ENCODE peak calls at places on chromosomes 11 and 22, in ten cellular contexts. P is astrocyte of the cerebellum, J is cardiac fibroblast, B is fibroblast of pulmonary artery, M is HFF-Myc, W is RWPE1, X is foreskin fibroblast, I is astrocyte, Y is fibroblast of lung, R is BE2C. F is an unnamed sample.

GRCh38 chr11:61671527-61671926 is 8.7 kb upstream of the DAGLA start:
- DNase-seq in X (peak), W (no peak), R (no peak), P (no peak), Y (no peak), I (no peak), B (no peak), J (no peak), M (no peak), F (no peak)

GRCh38 chr11:86812981-86813380 is 12.6 kb downstream of the PRSS23 start:
- DNase-seq in P (no peak), I (no peak), M (no peak), J (no peak), X (no peak), W (no peak), Y (no peak), R (no peak), B (no peak), F (no peak)

GRCh38 chr11:62850911-62851806 is 11.8 kb upstream of the WDR74 start:
- DNase-seq in X (peak), J (no peak), P (no peak), W (no peak), R (peak), I (no peak), Y (no peak), B (no peak), M (no peak), F (no peak)

GRCh38 chr11:68841718-68842426 is at the start of gene CPT1A:
- DNase-seq in Y (peak), W (peak), I (peak), X (peak), J (peak), M (no peak), B (peak), P (no peak), R (peak), F (peak)

GRCh38 chr11:131957891-131958290 is 587.5 kb downstream of the NTM start:
- DNase-seq in X (no peak), M (peak), W (no peak), I (no peak), Y (no peak), B (no peak), R (no peak), P (no peak), J (no peak), F (no peak)

GRCh38 chr11:17015639-17016125 is 1.5 kb upstream of the PLEKHA7 start:
- DNase-seq in J (peak), X (peak), B (no peak), W (no peak), I (no peak), R (no peak), P (no peak), M (peak), Y (peak), F (no peak)

GRCh38 chr11:43515090-43515489 is 156.4 kb downstream of the TTC17 start:
- DNase-seq in M (no peak), B (no peak), J (no peak), W (no peak), X (no peak), R (peak), Y (no peak), P (no peak), I (no peak), F (no peak)

GRCh38 chr11:124783002-124783401 is 17.2 kb downstream of the MSANTD2 start:
- DNase-seq in I (no peak), B (no peak), Y (no peak), W (no peak), J (no peak), R (no peak), M (no peak), P (no peak), X (no peak), F (no peak)

GRCh38 chr22:30705710-30706651 is 11.3 kb downstream of the OSBP2 start:
- DNase-seq in X (peak), B (no peak), W (no peak), J (peak), R (no peak), Y (peak), P (peak), M (peak), I (peak), F (no peak)

GRCh38 chr11:65560555-65561418 is 2.6 kb upstream of the LTBP3 start:
- DNase-seq in B (peak), P (no peak), R (peak), W (no peak), J (peak), Y (peak), M (no peak), I (peak), X (peak), F (no peak)

GRCh38 chr11:73734996-73735395 is 25.9 kb downstream of the RAB6A start:
- DNase-seq in W (no peak), R (no peak), X (no peak), Y (peak), P (no peak), J (peak), I (peak), M (no peak), B (peak), F (no peak)

GRCh38 chr11:43918662-43919061 is 23.8 kb upstream of the C11orf96 start:
- DNase-seq in B (no peak), M (no peak), P (no peak), W (no peak), R (no peak), X (no peak), Y (no peak), J (no peak), I (no peak), F (no peak)

GRCh38 chr22:36781656-36782627 is 6.0 kb upstream of the IFT27 start:
- DNase-seq in I (peak), P (peak), B (peak), R (peak), J (peak), M (peak), X (peak), Y (peak), W (peak), F (peak)

GRCh38 chr11:103682318-103683184 is 353.9 kb upstream of the DDI1 start:
- DNase-seq in Y (peak), X (peak), J (peak), P (peak), R (peak), B (peak), I (peak), M (peak), W (peak), F (peak)

GRCh38 chr11:77093987-77094840 is 8.4 kb upstream of the OMP start:
- DNase-seq in M (no peak), Y (no peak), P (no peak), R (peak), I (no peak), J (no peak), B (no peak), X (no peak), W (no peak), F (no peak)

GRCh38 chr22:41862530-41863266 is 29.8 kb downstream of the SREBF2 start:
- DNase-seq in R (peak), P (no peak), I (peak), W (no peak), J (no peak), X (peak), B (no peak), Y (peak), M (no peak), F (no peak)

GRCh38 chr11:19080579-19080993 is 20.1 kb upstream of the MRGPRX2 start:
- DNase-seq in B (peak), Y (peak), J (peak), I (peak), R (no peak), M (no peak), P (peak), W (peak), X (peak), F (no peak)

GRCh38 chr11:122721964-122722266 is 66.4 kb downstream of the UBASH3B start:
- DNase-seq in W (peak), B (peak), P (no peak), X (peak), R (no peak), Y (peak), M (peak), J (peak), I (no peak), F (no peak)

DNA sequence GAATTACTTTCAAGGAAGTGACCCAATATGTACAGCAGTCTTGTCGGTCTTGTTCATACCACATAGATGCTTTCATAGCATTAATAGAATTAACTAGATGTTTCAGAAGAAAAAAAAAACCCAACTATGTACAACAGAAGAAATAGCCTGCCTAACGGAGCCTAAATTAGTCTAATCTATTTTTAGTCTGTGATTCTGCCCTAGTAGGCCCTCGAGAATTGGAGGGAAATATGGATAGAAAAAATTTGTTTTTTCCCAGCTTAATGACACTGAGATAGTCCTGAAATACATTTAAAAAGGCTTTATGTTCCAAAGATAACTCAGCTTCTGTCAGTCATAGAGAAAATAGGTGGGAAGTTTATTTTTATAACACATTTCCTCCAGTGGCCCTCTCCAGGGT is 17.1 kb upstream of the TRPC6 start:
- DNase-seq in Y (no peak), I (no peak), R (no peak), W (no peak), X (no peak), B (no peak), M (no peak), J (no peak), P (no peak), F (no peak)
- TF ChIP-seq CTCF in Y (no peak), I (no peak), R (no peak), W (no peak), X (no peak), B (no peak), M (no peak), J (no peak), P (no peak), F (no peak)

GRCh38 chr11:127018683-127019279 is 18.2 kb upstream of the KIRREL3 start:
- DNase-seq in W (no peak), B (no peak), P (no peak), Y (no peak), I (no peak), X (no peak), M (no peak), J (peak), R (no peak), F (no peak)

GRCh38 chr11:127013550-127013949 is 13.0 kb upstream of the KIRREL3 start:
- DNase-seq in P (no peak), J (no peak), M (no peak), W (no peak), Y (no peak), I (no peak), X (no peak), B (no peak), R (no peak), F (no peak)

DNA sequence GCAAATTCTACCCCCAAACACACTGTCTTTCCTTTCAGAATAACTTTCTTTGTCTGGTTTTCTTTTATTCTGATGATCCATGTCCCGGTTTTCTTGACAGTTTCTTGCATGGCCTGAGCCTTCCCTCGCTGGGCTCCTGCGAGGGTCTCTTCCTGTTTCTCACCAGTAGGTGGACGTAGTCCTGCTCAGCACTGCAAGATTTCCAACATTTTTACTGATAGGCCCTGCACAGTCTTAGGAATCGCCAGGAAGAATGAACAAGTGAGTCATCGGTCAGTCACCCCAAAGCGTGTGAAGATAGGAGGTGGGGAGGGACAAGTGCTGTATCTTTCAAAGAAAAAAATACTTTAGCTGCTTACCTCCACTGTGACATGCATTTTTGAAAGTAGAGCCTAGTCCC is 16.9 kb upstream of the KIRREL3 start:
- DNase-seq in X (peak), M (peak), I (peak), W (peak), P (peak), R (no peak), B (peak), J (peak), Y (peak), F (no peak)
- TF ChIP-seq CTCF in X (peak), M (peak), I (peak), W (no peak), P (peak), R (peak), B (peak), J (peak), Y (peak), F (peak)

GRCh38 chr22:23858484-23858815 is 775 bp downstream of the SLC2A11 start:
- DNase-seq in Y (no peak), P (no peak), M (no peak), I (no peak), B (no peak), W (no peak), R (no peak), X (no peak), J (no peak), F (no peak)
- TF ChIP-seq CTCF in Y (no peak), P (no peak), M (no peak), I (no peak), B (no peak), W (peak), R (no peak), X (no peak), J (no peak), F (no peak)

DNA sequence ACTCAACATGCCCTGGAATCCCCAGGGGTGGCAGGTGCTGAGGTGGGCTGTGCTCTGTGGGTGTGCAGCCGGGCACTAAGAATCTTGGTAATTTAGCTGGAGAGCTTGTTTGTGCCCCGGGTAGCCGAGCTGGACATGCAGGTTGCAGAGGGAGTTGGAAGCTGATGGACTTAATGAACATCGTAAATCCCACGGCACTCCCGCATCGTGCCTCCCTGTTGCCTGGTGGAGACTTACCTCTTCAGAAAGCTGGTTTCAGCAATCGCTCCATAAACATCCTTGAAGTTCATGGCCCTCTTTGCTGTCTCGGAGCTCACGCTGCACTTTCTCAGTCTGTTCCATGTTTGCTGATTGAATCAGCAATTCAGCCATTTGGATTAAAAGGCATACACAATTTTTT is 29.9 kb downstream of the RPS6KA4 start:
- DNase-seq in M (no peak), R (no peak), X (no peak), W (no peak), P (no peak), B (no peak), Y (no peak), I (no peak), J (no peak), F (no peak)
- TF ChIP-seq CTCF in M (no peak), R (no peak), X (no peak), W (no peak), P (no peak), B (no peak), Y (no peak), I (no peak), J (no peak), F (no peak)

DNA sequence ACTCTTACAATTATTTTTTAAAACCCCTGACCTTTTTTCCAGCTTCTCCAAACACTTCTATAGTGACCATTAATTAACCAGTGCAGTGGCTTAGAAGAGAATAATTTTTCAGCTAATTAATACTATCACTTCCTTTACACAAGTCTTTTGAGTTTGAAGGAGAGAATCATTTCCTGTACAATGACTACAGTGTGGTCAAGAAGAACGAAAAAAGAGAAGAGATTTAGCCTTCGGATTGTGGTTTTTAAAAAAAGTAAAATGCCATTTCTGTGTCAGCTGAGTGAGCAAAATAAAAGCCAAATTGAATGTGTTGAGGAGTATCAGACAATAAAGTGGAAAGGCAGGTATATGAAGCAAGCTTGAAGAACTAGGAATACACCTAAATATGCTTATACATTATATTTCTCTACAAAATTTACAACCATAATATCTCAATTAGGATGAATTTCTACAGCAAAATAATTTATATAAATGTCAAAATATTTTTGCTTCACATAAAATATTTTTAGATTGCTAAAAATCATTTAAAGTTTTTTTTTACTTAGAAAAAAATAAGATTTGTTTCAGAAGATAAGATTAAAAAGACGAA is 1155.2 kb upstream of the CNTN5 start:
- DNase-seq in X (no peak), J (no peak), M (no peak), P (no peak), R (no peak), I (no peak), B (no peak), W (no peak), Y (no peak), F (no peak)
- TF ChIP-seq CTCF in X (no peak), J (no peak), M (no peak), P (no peak), R (no peak), I (no peak), B (no peak), W (no peak), Y (no peak), F (no peak)

DNA sequence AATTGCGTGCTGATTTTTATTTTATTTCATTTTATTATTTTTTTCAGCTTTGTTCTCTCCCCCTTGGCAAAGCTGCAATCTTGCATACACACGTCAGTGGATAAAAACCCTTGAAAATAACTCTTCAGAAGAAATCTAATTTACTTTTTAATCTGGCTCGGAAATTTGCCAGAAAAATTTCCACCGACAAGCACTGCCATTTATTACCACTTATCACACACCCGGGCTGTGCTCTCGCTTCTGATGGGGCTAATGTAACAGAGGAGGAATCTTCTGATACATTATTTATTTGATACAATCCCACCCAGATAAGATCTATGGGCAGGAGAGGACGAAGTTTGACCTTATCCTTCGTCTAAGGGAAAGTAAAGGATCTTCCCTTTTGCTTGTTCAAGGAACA is 238.1 kb downstream of the NXPE2 start:
- DNase-seq in R (peak), I (no peak), M (no peak), X (no peak), B (no peak), Y (no peak), J (no peak), W (no peak), P (no peak), F (no peak)
- TF ChIP-seq CTCF in R (no peak), I (no peak), M (no peak), X (no peak), B (no peak), Y (no peak), J (no peak), W (no peak), P (no peak), F (no peak)

GRCh38 chr11:102318469-102318868 is 1.2 kb downstream of the BIRC3 start:
- DNase-seq in W (no peak), J (no peak), R (no peak), I (no peak), P (no peak), Y (peak), M (no peak), B (no peak), X (peak), F (no peak)

GRCh38 chr11:102316505-102316904 is 779 bp upstream of the BIRC3 start:
- DNase-seq in J (no peak), P (no peak), R (no peak), W (no peak), X (no peak), Y (no peak), I (no peak), B (no peak), M (no peak), F (no peak)

GRCh38 chr11:102319544-102319943 is 2.3 kb downstream of the BIRC3 start:
- DNase-seq in Y (no peak), R (no peak), P (no peak), W (no peak), M (no peak), I (no peak), B (no peak), X (no peak), J (no peak), F (no peak)

GRCh38 chr11:102317768-102318103 is 452 bp downstream of the BIRC3 start:
- DNase-seq in B (no peak), J (no peak), Y (no peak), M (no peak), P (no peak), R (no peak), I (no peak), X (no peak), W (no peak), F (no peak)

DNA sequence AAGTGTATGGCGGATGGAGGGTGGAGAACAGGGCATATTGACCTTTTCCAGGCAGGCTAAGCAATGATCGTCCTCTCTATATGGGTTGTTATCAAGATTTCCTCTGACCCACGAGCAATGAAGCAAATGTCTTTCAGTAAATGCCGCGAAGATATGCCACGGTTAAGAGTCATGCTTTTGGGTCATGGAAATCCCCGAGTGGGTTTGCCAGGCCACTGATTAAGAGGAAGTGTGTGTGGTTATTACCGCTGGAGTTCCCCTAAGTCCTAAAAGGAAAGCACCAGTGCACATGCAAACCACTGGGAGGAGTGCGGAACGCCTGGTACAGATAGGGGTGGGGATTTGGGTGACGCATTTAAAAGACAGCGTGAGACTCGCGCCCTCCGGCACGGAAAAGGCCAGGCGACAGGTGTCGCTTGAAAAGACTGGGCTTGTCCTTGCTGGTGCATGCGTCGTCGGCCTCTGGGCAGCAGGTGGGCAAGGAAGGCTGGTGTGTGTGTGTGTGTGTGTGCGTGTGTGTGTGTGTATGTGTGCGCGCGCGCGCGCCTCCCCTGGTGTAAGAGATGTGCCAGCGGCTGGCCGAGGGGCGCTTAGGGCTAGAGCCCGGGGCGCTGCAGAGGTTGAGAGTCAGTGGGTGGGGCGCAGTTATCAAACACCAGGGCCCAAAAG is at the start of gene BIRC3:
- DNase-seq in I (peak), Y (peak), J (peak), M (peak), W (peak), B (peak), X (peak), P (peak), R (peak), F (peak)
- TF ChIP-seq CTCF in I (no peak), Y (peak), J (peak), M (no peak), W (peak), B (peak), X (peak), P (peak), R (peak), F (peak)

DNA sequence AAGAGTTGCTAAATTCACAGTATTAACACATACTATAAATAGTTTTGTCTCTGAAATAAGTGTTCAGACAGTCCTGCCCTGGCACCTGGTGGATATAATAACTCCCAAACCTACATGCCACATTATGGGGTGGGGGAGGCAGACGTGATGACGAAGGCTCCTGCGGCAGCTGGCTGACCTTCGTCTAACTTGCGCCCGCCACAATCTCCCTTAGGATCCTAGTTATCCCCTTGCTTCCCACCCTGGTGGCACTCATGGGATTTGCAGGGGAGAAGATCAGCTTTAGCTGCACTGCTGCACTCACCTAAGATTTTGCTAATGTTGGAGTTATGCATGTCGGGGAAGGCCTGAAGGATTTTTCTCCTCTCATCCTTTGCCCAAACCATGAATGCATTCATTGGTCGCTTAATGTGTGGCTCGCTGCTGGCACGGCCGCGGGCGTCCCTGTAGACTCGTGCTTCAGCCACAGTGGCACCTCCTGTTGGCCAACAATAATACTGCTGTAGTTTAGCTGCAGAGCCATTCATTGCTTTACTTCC is 367.6 kb downstream of the SOX6 start:
- DNase-seq in W (no peak), I (no peak), B (no peak), P (no peak), R (no peak), M (no peak), J (peak), Y (no peak), X (no peak), F (no peak)
- TF ChIP-seq CTCF in W (no peak), I (no peak), B (no peak), P (peak), R (peak), M (peak), J (peak), Y (no peak), X (no peak), F (peak)